ENCODE peak calls at places on chromosomes 6 and 20, in six cellular contexts. E, G, Y, O, W and M are unnamed samples. For H3K27me3, the result is how much of the 10 kb centered on the place peaks cover.

GRCh38 chr6:74606488-74607135 is 599.2 kb downstream of the COL12A1 start:
- DNase-seq in E (no peak), G (peak), Y (peak), O (peak), W (no peak), M (no peak)

GRCh38 chr6:5152417-5152816 is 67.3 kb downstream of the PPP1R3G start:
- DNase-seq in E (no peak), G (no peak), Y (no peak), O (no peak), W (no peak), M (peak)

GRCh38 chr20:33622705-33623390 is 39.3 kb upstream of the C20orf144 start:
- DNase-seq in E (no peak), G (no peak), Y (peak), O (no peak), W (no peak), M (no peak)

GRCh38 chr20:36908603-36909002 is 32.7 kb downstream of the TLDC2 start:
- DNase-seq in E (no peak), G (no peak), Y (no peak), O (no peak), W (no peak), M (no peak)

GRCh38 chr6:1239805-1240204 is 72.1 kb upstream of the FOXQ1 start:
- DNase-seq in E (no peak), G (no peak), Y (no peak), O (no peak), W (no peak), M (no peak)

GRCh38 chr20:35883778-35884540 is 70.3 kb downstream of the SCAND1 start:
- DNase-seq in E (peak), G (peak), Y (peak), O (peak), W (peak), M (peak)

GRCh38 chr20:45983279-45983743 is 11.3 kb upstream of the ZNF335 start:
- DNase-seq in E (no peak), G (no peak), Y (peak), O (no peak), W (no peak), M (no peak)

GRCh38 chr6:105569706-105570105 is 166.8 kb upstream of the PREP start:
- DNase-seq in E (no peak), G (no peak), Y (no peak), O (no peak), W (no peak), M (no peak)

GRCh38 chr6:112563368-112563767 is 216.2 kb downstream of the RFPL4B start:
- DNase-seq in E (no peak), G (peak), Y (peak), O (no peak), W (no peak), M (no peak)

GRCh38 chr20:4775322-4776078 is 53.8 kb downstream of the PRND start:
- DNase-seq in E (no peak), G (no peak), Y (no peak), O (no peak), W (no peak), M (peak)

GRCh38 chr20:47878601-47879004 is 93.3 kb upstream of the SULF2 start:
- DNase-seq in E (no peak), G (peak), Y (no peak), O (peak), W (no peak), M (peak)

GRCh38 chr6:52839124-52840055 is 1.2 kb downstream of the GSTA5 start:
- DNase-seq in E (no peak), G (peak), Y (peak), O (peak), W (peak), M (peak)

GRCh38 chr6:29813809-29814208 is 13.8 kb upstream of the HLA-G start:
- DNase-seq in E (no peak), G (no peak), Y (no peak), O (peak), W (no peak), M (no peak)

GRCh38 chr6:132734694-132735236 is 20.9 kb upstream of the VNN1 start:
- DNase-seq in E (no peak), G (no peak), Y (peak), O (peak), W (no peak), M (no peak)

GRCh38 chr6:131755597-131755996 is 44.8 kb upstream of the CTAGE9 start:
- DNase-seq in E (no peak), G (no peak), Y (no peak), O (peak), W (no peak), M (no peak)

GRCh38 chr6:19723533-19723932 is 113.6 kb upstream of the ID4 start:
- DNase-seq in E (no peak), G (no peak), Y (no peak), O (peak), W (no peak), M (no peak)

GRCh38 chr6:154156135-154156948 is 117.3 kb downstream of the OPRM1 start:
- DNase-seq in E (no peak), G (peak), Y (peak), O (no peak), W (peak), M (peak)

GRCh38 chr6:167709196-167709595 is 117.5 kb upstream of the AFDN start:
- DNase-seq in E (no peak), G (no peak), Y (no peak), O (no peak), W (no peak), M (no peak)

GRCh38 chr20:47352332-47353223 is 3.9 kb downstream of the ZMYND8 start:
- DNase-seq in E (no peak), G (peak), Y (peak), O (peak), W (peak), M (no peak)

GRCh38 chr6:40715501-40716403 is 128.6 kb upstream of the LRFN2 start:
- DNase-seq in E (no peak), G (no peak), Y (no peak), O (no peak), W (no peak), M (peak)

GRCh38 chr20:34634392-34634791 is 42.5 kb downstream of the PIGU start:
- DNase-seq in E (no peak), G (no peak), Y (no peak), O (no peak), W (no peak), M (no peak)

GRCh38 chr20:62274332-62275262 is 28.2 kb upstream of the ADRM1 start:
- DNase-seq in E (no peak), G (no peak), Y (no peak), O (no peak), W (no peak), M (no peak)

GRCh38 chr6:15595461-15596173 is 67.2 kb downstream of the DTNBP1 start:
- DNase-seq in E (no peak), G (no peak), Y (no peak), O (no peak), W (no peak), M (peak)

GRCh38 chr6:57257911-57258541 is 35.9 kb upstream of the RAB23 start:
- DNase-seq in E (no peak), G (peak), Y (peak), O (no peak), W (no peak), M (no peak)

GRCh38 chr6:74603676-74604075 is 602.2 kb downstream of the COL12A1 start:
- DNase-seq in E (no peak), G (no peak), Y (no peak), O (no peak), W (no peak), M (no peak)

GRCh38 chr6:132830236-132830799 is 15.9 kb downstream of the RPS12 start:
- DNase-seq in E (no peak), G (peak), Y (peak), O (no peak), W (no peak), M (no peak)

GRCh38 chr6:149170564-149171452 is 146.7 kb upstream of the TAB2 start:
- DNase-seq in E (no peak), G (no peak), Y (no peak), O (no peak), W (no peak), M (no peak)

GRCh38 chr6:42201382-42201781 is 6.6 kb upstream of the GUCA1B start:
- DNase-seq in E (no peak), G (no peak), Y (no peak), O (no peak), W (no peak), M (no peak)

GRCh38 chr6:15073344-15073789 is 172.5 kb upstream of the JARID2 start:
- DNase-seq in E (no peak), G (no peak), Y (no peak), O (peak), W (no peak), M (no peak)

GRCh38 chr6:153059311-153059710 is 56.8 kb upstream of the MTRF1L start:
- DNase-seq in E (no peak), G (no peak), Y (no peak), O (no peak), W (no peak), M (no peak)

GRCh38 chr6:70371454-70372105 is 41.7 kb upstream of the FAM135A start:
- DNase-seq in E (no peak), G (peak), Y (peak), O (peak), W (no peak), M (no peak)

GRCh38 chr6:138523347-138524210 is 24.3 kb upstream of the NHSL1 start:
- DNase-seq in E (no peak), G (peak), Y (no peak), O (peak), W (no peak), M (no peak)

GRCh38 chr20:46021361-46022359 is 7.4 kb upstream of the SLC12A5 start:
- DNase-seq in E (no peak), G (peak), Y (peak), O (no peak), W (no peak), M (peak)

GRCh38 chr6:118580585-118581419 is 32.7 kb downstream of the PLN start:
- DNase-seq in E (no peak), G (peak), Y (peak), O (peak), W (no peak), M (peak)

GRCh38 chr20:63957690-63958441 is 1.6 kb upstream of the UCKL1 start:
- DNase-seq in E (no peak), G (no peak), Y (peak), O (peak), W (peak), M (no peak)

GRCh38 chr6:467671-468082 is 76.1 kb downstream of the IRF4 start:
- DNase-seq in E (no peak), G (no peak), Y (no peak), O (no peak), W (no peak), M (no peak)

GRCh38 chr6:104958178-104958520 is 1.2 kb downstream of the LIN28B start:
- DNase-seq in E (no peak), G (no peak), Y (no peak), O (no peak), W (no peak), M (no peak)

GRCh38 chr6:11912420-11912819 is 99.7 kb upstream of the HIVEP1 start:
- DNase-seq in E (no peak), G (no peak), Y (no peak), O (no peak), W (no peak), M (no peak)
- TF ChIP-seq CTCF in E (no peak), G (no peak), Y (peak), O (no peak), W (no peak), M (peak)

GRCh38 chr6:36312854-36313627 is 23.6 kb downstream of the BNIP5 start:
- DNase-seq in E (no peak), G (no peak), Y (no peak), O (no peak), W (peak), M (no peak)
- H3K27me3 ChIP-seq in E (under half), G (under half), Y (under half), O (under half), W (under half), M (under half)

GRCh38 chr20:12966468-12967085 is 42.2 kb upstream of the SPTLC3 start:
- DNase-seq in E (no peak), G (peak), Y (peak), O (peak), W (no peak), M (no peak)
- TF ChIP-seq CTCF in E (no peak), G (peak), Y (peak), O (peak), W (no peak), M (peak)

GRCh38 chr6:110364364-110364763 is 6.2 kb upstream of the METTL24 start:
- DNase-seq in E (no peak), G (no peak), Y (no peak), O (no peak), W (no peak), M (no peak)
- H3K27me3 ChIP-seq in E (under half), G (half or more), Y (under half), O (under half), W (under half), M (under half)